ENCODE peak calls at places on chromosomes 4 and X, in six cellular contexts. S, G, T, H, B and V are unnamed samples.

GRCh38 chr4:110294165-110294564 is 95.8 kb upstream of the ELOVL6 start:
- DNase-seq in S (no peak), G (no peak), T (no peak), H (peak; percentile 16), B (no peak), V (no peak)

GRCh38 chr4:65665951-65666523 is 4.3 kb downstream of the EPHA5 start:
- DNase-seq in S (peak; percentile 69), G (no peak), T (no peak), H (peak; percentile 26), B (no peak), V (no peak)

GRCh38 chr4:6395466-6396228 is 76.8 kb downstream of the PPP2R2C start:
- DNase-seq in S (no peak), G (no peak), T (no peak), H (no peak), B (no peak), V (no peak)

GRCh38 chrX:28223991-28224390 is 242.7 kb upstream of the DCAF8L1 start:
- DNase-seq in S (no peak), G (no peak), T (no peak), H (no peak), B (no peak), V (no peak)

GRCh38 chr4:158374318-158374717 is 147.4 kb upstream of the RXFP1 start:
- DNase-seq in S (no peak), G (no peak), T (no peak), H (no peak), B (no peak), V (no peak)

GRCh38 chr4:14264437-14264836 is 636.9 kb upstream of the BOD1L1 start:
- DNase-seq in S (no peak), G (no peak), T (no peak), H (no peak), B (no peak), V (no peak)

GRCh38 chr4:4677825-4678522 is 136.1 kb upstream of the STX18 start:
- DNase-seq in S (peak; percentile 12), G (no peak), T (no peak), H (peak; percentile 51), B (peak; percentile 71), V (no peak)

GRCh38 chr4:76639292-76639691 is 204.3 kb downstream of the SHROOM3 start:
- DNase-seq in S (peak; percentile 70), G (no peak), T (no peak), H (peak; percentile 39), B (no peak), V (no peak)

GRCh38 chr4:133592106-133592505 is 443.0 kb downstream of the PCDH10 start:
- DNase-seq in S (no peak), G (no peak), T (no peak), H (no peak), B (no peak), V (no peak)

GRCh38 chrX:136892412-136892811 is 11.9 kb upstream of the RBMX start:
- DNase-seq in S (no peak), G (no peak), T (no peak), H (no peak), B (no peak), V (no peak)

GRCh38 chrX:1463581-1464281 is 11.0 kb upstream of the ASMTL start:
- DNase-seq in S (no peak), G (no peak), T (peak; percentile 1), H (no peak), B (no peak), V (no peak)

GRCh38 chr4:121758896-121759568 is 5.9 kb downstream of the SMIM43 start:
- DNase-seq in S (no peak), G (no peak), T (no peak), H (no peak), B (no peak), V (no peak)